ENCODE peak calls at places on chromosomes 12 and 14, in ten cellular contexts. X, D, B, I, Q, C, J, M, G and N are unnamed samples.

GRCh38 chr12:108744021-108744897 is 12.9 kb upstream of the CORO1C start:
- DNase-seq in X (no peak), D (no peak), B (no peak), I (no peak), Q (no peak), C (peak; percentile 62), J (no peak), M (no peak), G (no peak), N (no peak)

GRCh38 chr12:12620730-12621315 is 9.1 kb downstream of the CREBL2 start:
- DNase-seq in X (no peak), D (no peak), B (no peak), I (no peak), Q (no peak), C (no peak), J (no peak), M (no peak), G (no peak), N (no peak)

GRCh38 chr14:48323655-48324054 is 648.2 kb upstream of the MDGA2 start:
- DNase-seq in X (no peak), D (no peak), B (peak; percentile 35), I (no peak), Q (no peak), C (no peak), J (no peak), M (no peak), G (peak; percentile 1), N (no peak)

GRCh38 chr14:54787263-54787662 is 115.4 kb downstream of the GCH1 start:
- DNase-seq in X (no peak), D (no peak), B (no peak), I (no peak), Q (no peak), C (no peak), J (no peak), M (no peak), G (no peak), N (no peak)

GRCh38 chr12:1103051-1103450 is 112.0 kb downstream of the ERC1 start:
- DNase-seq in X (no peak), D (peak; percentile 36), B (no peak), I (no peak), Q (no peak), C (no peak), J (no peak), M (no peak), G (no peak), N (no peak)

GRCh38 chr12:58503731-58504520 is 416.4 kb downstream of the LRIG3 start:
- DNase-seq in X (peak; percentile 53), D (no peak), B (no peak), I (no peak), Q (no peak), C (no peak), J (peak; percentile 46), M (no peak), G (peak; percentile 73), N (no peak)

GRCh38 chr12:41919526-41920305 is 225.0 kb downstream of the GXYLT1 start:
- DNase-seq in X (no peak), D (peak; percentile 22), B (no peak), I (no peak), Q (no peak), C (no peak), J (no peak), M (no peak), G (no peak), N (no peak)

GRCh38 chr14:50736932-50737419 is 68.9 kb upstream of the SAV1 start:
- DNase-seq in X (no peak), D (no peak), B (no peak), I (no peak), Q (no peak), C (no peak), J (no peak), M (no peak), G (no peak), N (no peak)

GRCh38 chr12:45745861-45746277 is 16.4 kb downstream of the ARID2 start:
- DNase-seq in X (peak; percentile 53), D (peak; percentile 26), B (peak; percentile 27), I (no peak), Q (no peak), C (peak; percentile 40), J (peak; percentile 33), M (no peak), G (peak; percentile 56), N (no peak)

GRCh38 chr12:103705927-103706326 is 118.9 kb downstream of the STAB2 start:
- DNase-seq in X (no peak), D (peak; percentile 69), B (peak; percentile 10), I (no peak), Q (no peak), C (no peak), J (peak; percentile 1), M (no peak), G (no peak), N (no peak)

GRCh38 chr12:43117226-43117930 is 434.6 kb downstream of the ADAMTS20 start:
- DNase-seq in X (no peak), D (no peak), B (no peak), I (no peak), Q (no peak), C (no peak), J (no peak), M (no peak), G (no peak), N (no peak)

GRCh38 chr14:22689186-22689585 is 45.0 kb upstream of the OR6J1 start:
- DNase-seq in X (peak; percentile 90), D (no peak), B (peak; percentile 84), I (no peak), Q (no peak), C (peak; percentile 14), J (peak; percentile 99), M (peak; percentile 70), G (peak; percentile 90), N (no peak)